ENCODE peak calls at places on chromosomes 5 and 9, in eight cellular contexts. One of them, this sample, is unnamed.

GRCh38 chr9:126626117-126627022 is 12.6 kb downstream of the LMX1B start:
- DNase-seq in GM12878: no peak
- DNase-seq in A549: no peak
- DNase-seq in HCT116: no peak
- DNase-seq in HepG2: no peak
- DNase-seq in endothelial cell of umbilical vein: no peak
- DNase-seq in H1: no peak
- DNase-seq in K562: no peak
- DNase-seq in this sample: no peak

GRCh38 chr5:162503796-162504195 is 436.2 kb downstream of the GABRG2 start:
- DNase-seq in GM12878: no peak
- DNase-seq in A549: no peak
- DNase-seq in HCT116: no peak
- DNase-seq in HepG2: no peak
- DNase-seq in endothelial cell of umbilical vein: no peak
- DNase-seq in H1: no peak
- DNase-seq in K562: no peak
- DNase-seq in this sample: no peak

GRCh38 chr5:147879784-147880183 is 1.3 kb downstream of the SCGB3A2 start:
- DNase-seq in GM12878: no peak
- DNase-seq in A549: no peak
- DNase-seq in HCT116: no peak
- DNase-seq in HepG2: no peak
- DNase-seq in endothelial cell of umbilical vein: no peak
- DNase-seq in H1: no peak
- DNase-seq in K562: no peak
- DNase-seq in this sample: no peak

GRCh38 chr9:129887210-129888084 is 52.2 kb downstream of the USP20 start:
- DNase-seq in GM12878: peak; percentile 56
- DNase-seq in A549: no peak
- DNase-seq in HCT116: no peak
- DNase-seq in HepG2: no peak
- DNase-seq in endothelial cell of umbilical vein: peak; percentile 23
- DNase-seq in H1: no peak
- DNase-seq in K562: peak; percentile 87
- DNase-seq in this sample: peak; percentile 69

GRCh38 chr9:87643778-87644570 is 81.9 kb upstream of the CTSL start:
- DNase-seq in GM12878: no peak
- DNase-seq in A549: no peak
- DNase-seq in HCT116: no peak
- DNase-seq in HepG2: no peak
- DNase-seq in endothelial cell of umbilical vein: no peak
- DNase-seq in H1: no peak
- DNase-seq in K562: no peak
- DNase-seq in this sample: no peak

GRCh38 chr5:58800861-58801540 is 218.1 kb downstream of the RAB3C start:
- DNase-seq in GM12878: no peak
- DNase-seq in A549: no peak
- DNase-seq in HCT116: no peak
- DNase-seq in HepG2: no peak
- DNase-seq in endothelial cell of umbilical vein: no peak
- DNase-seq in H1: no peak
- DNase-seq in K562: no peak
- DNase-seq in this sample: peak; percentile 3

GRCh38 chr9:71725590-71726338 is 42.5 kb downstream of the CEMIP2 start:
- DNase-seq in GM12878: no peak
- DNase-seq in A549: peak; percentile 93
- DNase-seq in HCT116: peak; percentile 79
- DNase-seq in HepG2: peak; percentile 95
- DNase-seq in endothelial cell of umbilical vein: peak; percentile 46
- DNase-seq in H1: no peak
- DNase-seq in K562: peak; percentile 57
- DNase-seq in this sample: no peak

GRCh38 chr9:132350861-132351315 is 3.9 kb downstream of the SETX start:
- DNase-seq in GM12878: no peak
- DNase-seq in A549: no peak
- DNase-seq in HCT116: no peak
- DNase-seq in HepG2: no peak
- DNase-seq in endothelial cell of umbilical vein: peak; percentile 52
- DNase-seq in H1: no peak
- DNase-seq in K562: no peak
- DNase-seq in this sample: peak; percentile 12

GRCh38 chr5:10634562-10634961 is 70.7 kb downstream of the ANKRD33B start:
- DNase-seq in GM12878: no peak
- DNase-seq in A549: no peak
- DNase-seq in HCT116: no peak
- DNase-seq in HepG2: no peak
- DNase-seq in endothelial cell of umbilical vein: no peak
- DNase-seq in H1: no peak
- DNase-seq in K562: no peak
- DNase-seq in this sample: no peak

GRCh38 chr5:11268894-11269293 is 507.9 kb upstream of the DAP start:
- DNase-seq in GM12878: no peak
- DNase-seq in A549: no peak
- DNase-seq in HCT116: no peak
- DNase-seq in HepG2: no peak
- DNase-seq in endothelial cell of umbilical vein: no peak
- DNase-seq in H1: no peak
- DNase-seq in K562: no peak
- DNase-seq in this sample: no peak

GRCh38 chr5:173704615-173705511 is 88.4 kb upstream of the BOD1 start:
- DNase-seq in GM12878: no peak
- DNase-seq in A549: no peak
- DNase-seq in HCT116: no peak
- DNase-seq in HepG2: no peak
- DNase-seq in endothelial cell of umbilical vein: no peak
- DNase-seq in H1: no peak
- DNase-seq in K562: no peak
- DNase-seq in this sample: no peak

GRCh38 chr5:136484808-136485207 is 119.5 kb upstream of the TRPC7 start:
- DNase-seq in GM12878: no peak
- DNase-seq in A549: no peak
- DNase-seq in HCT116: no peak
- DNase-seq in HepG2: no peak
- DNase-seq in endothelial cell of umbilical vein: no peak
- DNase-seq in H1: no peak
- DNase-seq in K562: no peak
- DNase-seq in this sample: no peak

DNA sequence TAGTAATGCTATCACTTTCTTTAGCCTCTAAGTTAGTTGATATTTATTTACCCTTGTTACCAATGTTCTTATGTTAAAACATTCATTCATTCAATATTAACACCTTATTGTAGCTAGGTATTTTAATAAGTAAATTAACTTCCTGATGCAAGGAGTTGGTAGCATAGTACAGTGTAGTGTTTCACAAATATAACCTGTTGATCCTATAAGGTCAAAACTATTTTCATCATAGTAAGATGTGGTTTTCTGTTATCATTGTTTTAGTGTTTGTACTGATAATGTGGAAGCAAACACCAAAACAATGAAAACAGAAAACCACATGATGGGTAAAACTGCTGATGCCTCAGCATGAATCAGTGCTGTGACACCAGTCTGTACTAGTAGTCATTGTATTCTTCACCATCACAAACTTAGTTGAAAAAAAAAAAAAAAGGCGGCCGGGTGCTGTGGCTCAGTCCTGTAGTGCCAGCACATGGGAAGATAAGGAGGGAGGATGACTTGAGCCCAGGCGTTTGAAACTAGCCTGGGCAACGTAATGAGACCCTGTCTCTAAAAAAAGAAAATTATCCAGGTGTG is 36.5 kb downstream of the ZCCHC7 start:
- DNase-seq in GM12878: no peak
- DNase-seq in A549: no peak
- DNase-seq in HCT116: no peak
- DNase-seq in HepG2: no peak
- DNase-seq in endothelial cell of umbilical vein: no peak
- DNase-seq in H1: no peak
- DNase-seq in K562: no peak
- DNase-seq in this sample: no peak
- TF ChIP-seq MAX in GM12878: no peak
- TF ChIP-seq MAX in A549: no peak
- TF ChIP-seq MAX in HCT116: no peak
- TF ChIP-seq MAX in HepG2: no peak
- TF ChIP-seq MAX in endothelial cell of umbilical vein: no peak
- TF ChIP-seq MAX in H1: no peak
- TF ChIP-seq MAX in K562: no peak
- TF ChIP-seq MAX in this sample: no peak

GRCh38 chr9:134189475-134190231 is 25.3 kb upstream of the RNU6ATAC start:
- DNase-seq in GM12878: no peak
- DNase-seq in A549: no peak
- DNase-seq in HCT116: no peak
- DNase-seq in HepG2: no peak
- DNase-seq in endothelial cell of umbilical vein: no peak
- DNase-seq in H1: no peak
- DNase-seq in K562: no peak
- DNase-seq in this sample: no peak
- TF ChIP-seq POLR2A in GM12878: no peak
- TF ChIP-seq POLR2A in A549: no peak
- TF ChIP-seq POLR2A in HCT116: no peak
- TF ChIP-seq POLR2A in HepG2: no peak
- TF ChIP-seq POLR2A in endothelial cell of umbilical vein: no peak
- TF ChIP-seq POLR2A in H1: no peak
- TF ChIP-seq POLR2A in K562: no peak
- TF ChIP-seq POLR2A in this sample: no peak

GRCh38 chr5:158882660-158883059 is 217.1 kb downstream of the EBF1 start:
- DNase-seq in GM12878: no peak
- DNase-seq in A549: no peak
- DNase-seq in HCT116: no peak
- DNase-seq in HepG2: no peak
- DNase-seq in endothelial cell of umbilical vein: no peak
- DNase-seq in H1: no peak
- DNase-seq in K562: no peak
- DNase-seq in this sample: no peak

GRCh38 chr5:158879993-158880392 is 219.7 kb downstream of the EBF1 start:
- DNase-seq in GM12878: no peak
- DNase-seq in A549: no peak
- DNase-seq in HCT116: no peak
- DNase-seq in HepG2: no peak
- DNase-seq in endothelial cell of umbilical vein: no peak
- DNase-seq in H1: no peak
- DNase-seq in K562: no peak
- DNase-seq in this sample: no peak

GRCh38 chr5:158881076-158881880 is 218.4 kb downstream of the EBF1 start:
- DNase-seq in GM12878: no peak
- DNase-seq in A549: no peak
- DNase-seq in HCT116: no peak
- DNase-seq in HepG2: no peak
- DNase-seq in endothelial cell of umbilical vein: no peak
- DNase-seq in H1: no peak
- DNase-seq in K562: no peak
- DNase-seq in this sample: no peak

GRCh38 chr5:158882236-158882635 is 217.5 kb downstream of the EBF1 start:
- DNase-seq in GM12878: no peak
- DNase-seq in A549: no peak
- DNase-seq in HCT116: no peak
- DNase-seq in HepG2: no peak
- DNase-seq in endothelial cell of umbilical vein: no peak
- DNase-seq in H1: no peak
- DNase-seq in K562: no peak
- DNase-seq in this sample: no peak

GRCh38 chr5:158880514-158881001 is 219.2 kb downstream of the EBF1 start:
- DNase-seq in GM12878: no peak
- DNase-seq in A549: no peak
- DNase-seq in HCT116: no peak
- DNase-seq in HepG2: no peak
- DNase-seq in endothelial cell of umbilical vein: no peak
- DNase-seq in H1: no peak
- DNase-seq in K562: no peak
- DNase-seq in this sample: no peak
- TF ChIP-seq MAX in GM12878: no peak
- TF ChIP-seq MAX in A549: no peak
- TF ChIP-seq MAX in HCT116: no peak
- TF ChIP-seq MAX in HepG2: no peak
- TF ChIP-seq MAX in endothelial cell of umbilical vein: no peak
- TF ChIP-seq MAX in H1: no peak
- TF ChIP-seq MAX in K562: no peak
- TF ChIP-seq MAX in this sample: no peak

GRCh38 chr5:95727764-95728191 is 3.4 kb upstream of the RHOBTB3 start:
- DNase-seq in GM12878: peak; percentile 71
- DNase-seq in A549: no peak
- DNase-seq in HCT116: no peak
- DNase-seq in HepG2: peak; percentile 18
- DNase-seq in endothelial cell of umbilical vein: no peak
- DNase-seq in H1: no peak
- DNase-seq in K562: peak; percentile 61
- DNase-seq in this sample: no peak

GRCh38 chr5:95725071-95725820 is 5.9 kb upstream of the RHOBTB3 start:
- DNase-seq in GM12878: no peak
- DNase-seq in A549: no peak
- DNase-seq in HCT116: no peak
- DNase-seq in HepG2: no peak
- DNase-seq in endothelial cell of umbilical vein: peak; percentile 29
- DNase-seq in H1: no peak
- DNase-seq in K562: peak; percentile 63
- DNase-seq in this sample: peak; percentile 58

GRCh38 chr5:95726811-95727763 is 4.0 kb upstream of the RHOBTB3 start:
- DNase-seq in GM12878: no peak
- DNase-seq in A549: no peak
- DNase-seq in HCT116: no peak
- DNase-seq in HepG2: no peak
- DNase-seq in endothelial cell of umbilical vein: no peak
- DNase-seq in H1: no peak
- DNase-seq in K562: no peak
- DNase-seq in this sample: peak; percentile 45

GRCh38 chr5:95723632-95724369 is 7.3 kb upstream of the RHOBTB3 start:
- DNase-seq in GM12878: no peak
- DNase-seq in A549: no peak
- DNase-seq in HCT116: no peak
- DNase-seq in HepG2: no peak
- DNase-seq in endothelial cell of umbilical vein: peak; percentile 50
- DNase-seq in H1: no peak
- DNase-seq in K562: peak; percentile 89
- DNase-seq in this sample: peak; percentile 74

DNA sequence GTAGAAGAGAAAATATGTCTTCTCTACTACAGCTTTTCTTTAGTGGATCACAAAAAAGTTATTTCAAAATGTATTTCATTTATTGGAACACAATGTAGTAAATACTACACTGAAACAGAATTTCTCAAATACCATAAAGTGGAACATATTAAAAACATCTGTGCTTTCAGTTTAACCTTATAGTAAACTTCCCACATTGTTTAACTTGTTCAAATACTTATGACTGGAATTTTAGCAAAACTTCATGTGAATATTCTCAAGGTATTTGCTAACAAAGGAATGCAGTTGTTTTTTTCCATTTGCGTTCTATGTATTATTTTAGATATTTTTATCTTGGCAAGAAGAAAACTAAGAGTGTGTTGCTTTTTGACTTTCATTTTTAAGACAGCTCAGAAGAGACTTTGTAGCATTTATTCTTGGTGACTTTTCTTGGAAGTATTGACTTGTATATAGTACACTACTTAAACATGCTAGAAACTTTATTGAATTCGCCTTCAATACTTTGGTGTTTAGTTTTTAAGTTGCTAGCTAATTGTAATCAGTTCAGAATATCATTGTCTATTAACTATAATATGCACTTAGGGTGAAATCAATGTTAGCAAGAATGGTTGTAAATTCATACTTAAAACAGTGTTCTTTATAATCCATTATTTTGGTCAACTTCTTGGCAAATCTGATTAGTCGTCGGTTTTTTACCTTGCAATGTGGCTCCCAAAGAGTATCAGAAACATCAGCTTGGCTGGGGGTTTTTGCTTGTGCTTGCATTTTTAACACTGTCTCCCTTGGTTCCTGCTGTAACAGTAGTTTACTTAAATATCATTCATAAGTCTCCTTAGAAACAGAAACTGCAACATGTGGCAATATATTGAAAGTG is 5.0 kb upstream of the RHOBTB3 start:
- DNase-seq in GM12878: no peak
- DNase-seq in A549: no peak
- DNase-seq in HCT116: no peak
- DNase-seq in HepG2: no peak
- DNase-seq in endothelial cell of umbilical vein: no peak
- DNase-seq in H1: no peak
- DNase-seq in K562: no peak
- DNase-seq in this sample: peak; percentile 38
- TF ChIP-seq POLR2A in GM12878: no peak
- TF ChIP-seq POLR2A in A549: no peak
- TF ChIP-seq POLR2A in HCT116: no peak
- TF ChIP-seq POLR2A in HepG2: no peak
- TF ChIP-seq POLR2A in endothelial cell of umbilical vein: no peak
- TF ChIP-seq POLR2A in H1: no peak
- TF ChIP-seq POLR2A in K562: no peak
- TF ChIP-seq POLR2A in this sample: no peak